ENCODE peak calls at places on chromosomes 13 and 19, in nine cellular contexts. O is choroid plexus epithelial cell, G is ascending aorta, W is ovary, C is LNCaP clone FGC, U is fibroblast of mammary gland, P is brain microvascular endothelial cell, S is lower lobe of right lung, Y is cardiac fibroblast. L is an unnamed sample.

GRCh38 chr13:26186995-26187394 is 35.1 kb downstream of the RNF6 start:
- DNase-seq in O (no peak), G (no peak), W (no peak), C (no peak), U (no peak), P (no peak), S (no peak), Y (no peak), L (no peak)

GRCh38 chr13:63680704-63681103 is 2265.1 kb upstream of the PCDH20 start:
- DNase-seq in O (no peak), G (no peak), W (no peak), C (no peak), U (no peak), P (no peak), S (no peak), Y (no peak), L (no peak)

GRCh38 chr13:114224201-114224600 is 10.5 kb upstream of the CDC16 start:
- DNase-seq in O (no peak), G (no peak), W (no peak), C (no peak), U (no peak), P (no peak), S (no peak), Y (no peak), L (no peak)

GRCh38 chr13:40682449-40683240 is 16.2 kb upstream of the FOXO1 start:
- DNase-seq in O (peak; percentile 56), G (no peak), W (no peak), C (no peak), U (peak; percentile 49), P (no peak), S (no peak), Y (peak; percentile 52), L (peak; percentile 60)

GRCh38 chr19:47275866-47276461 is 1.3 kb downstream of the INAFM1 start:
- DNase-seq in O (peak; percentile 53), G (peak; percentile 80), W (peak; percentile 73), C (no peak), U (peak; percentile 87), P (peak; percentile 55), S (peak; percentile 51), Y (peak; percentile 64), L (peak; percentile 56)

GRCh38 chr13:69524459-69525155 is 583.0 kb upstream of the ATXN8OS start:
- DNase-seq in O (peak; percentile 14), G (no peak), W (no peak), C (no peak), U (no peak), P (no peak), S (no peak), Y (no peak), L (peak; percentile 17)

GRCh38 chr13:98451676-98452105 is 125.2 kb downstream of the STK24 start:
- DNase-seq in O (peak; percentile 75), G (peak; percentile 84), W (peak; percentile 66), C (no peak), U (peak; percentile 39), P (peak; percentile 84), S (no peak), Y (peak; percentile 34), L (peak; percentile 91)

GRCh38 chr13:102141625-102142472 is 260.0 kb downstream of the FGF14 start:
- DNase-seq in O (peak; percentile 60), G (no peak), W (no peak), C (no peak), U (peak; percentile 59), P (no peak), S (no peak), Y (peak; percentile 34), L (peak; percentile 46)

GRCh38 chr13:41613471-41613870 is 156.1 kb downstream of the RGCC start:
- DNase-seq in O (no peak), G (no peak), W (no peak), C (no peak), U (no peak), P (no peak), S (no peak), Y (no peak), L (no peak)

GRCh38 chr13:41700790-41701310 is 243.5 kb downstream of the RGCC start:
- DNase-seq in O (peak; percentile 63), G (no peak), W (no peak), C (peak; percentile 85), U (peak; percentile 79), P (peak; percentile 28), S (no peak), Y (peak; percentile 78), L (peak; percentile 81)

GRCh38 chr19:41870401-41870873 is 6.6 kb upstream of the CD79A start:
- DNase-seq in O (peak; percentile 30), G (no peak), W (no peak), C (no peak), U (peak; percentile 74), P (peak; percentile 38), S (no peak), Y (peak; percentile 70), L (peak; percentile 24)

GRCh38 chr19:2524840-2525723 is 49.2 kb downstream of the GADD45B start:
- DNase-seq in O (peak; percentile 60), G (peak; percentile 86), W (no peak), C (no peak), U (peak; percentile 87), P (peak; percentile 82), S (no peak), Y (no peak), L (peak; percentile 76)

GRCh38 chr13:113008841-113009240 is 39.8 kb downstream of the MCF2L start:
- DNase-seq in O (no peak), G (no peak), W (no peak), C (no peak), U (no peak), P (no peak), S (no peak), Y (no peak), L (no peak)

GRCh38 chr13:25253702-25254101 is 33.6 kb downstream of the MTMR6 start:
- DNase-seq in O (peak; percentile 12), G (no peak), W (no peak), C (no peak), U (peak; percentile 23), P (no peak), S (no peak), Y (peak; percentile 6), L (no peak)

GRCh38 chr13:90420683-90421082 is 926.8 kb upstream of the MIR17HG start:
- DNase-seq in O (peak; percentile 48), G (no peak), W (no peak), C (no peak), U (peak; percentile 30), P (no peak), S (no peak), Y (peak; percentile 16), L (no peak)

GRCh38 chr13:73326215-73326558 is 267.4 kb downstream of the KLF5 start:
- DNase-seq in O (no peak), G (no peak), W (no peak), C (no peak), U (no peak), P (no peak), S (no peak), Y (no peak), L (no peak)

GRCh38 chr13:80276371-80277289 is 64.3 kb downstream of the SPRY2 start:
- DNase-seq in O (peak; percentile 9), G (no peak), W (no peak), C (no peak), U (peak; percentile 7), P (no peak), S (no peak), Y (peak; percentile 34), L (peak; percentile 23)

GRCh38 chr19:45488708-45489107 is 8.1 kb downstream of the RTN2 start:
- DNase-seq in O (no peak), G (no peak), W (no peak), C (no peak), U (no peak), P (no peak), S (no peak), Y (no peak), L (no peak)
- H3K4me3 ChIP-seq in O (no peak overlapping the region), G (no peak overlapping the region), W (no peak overlapping the region), C (no peak overlapping the region), U (no peak overlapping the region), P (no peak overlapping the region), S (no peak overlapping the region), Y (no peak overlapping the region), L (no peak overlapping the region)

GRCh38 chr19:34618410-34618809 is 58.5 kb downstream of the SCGB2B2 start:
- DNase-seq in O (no peak), G (no peak), W (no peak), C (no peak), U (no peak), P (no peak), S (no peak), Y (no peak), L (no peak)
- TF ChIP-seq CTCF in O (no peak), G (no peak), W (no peak), C (no peak), U (no peak), P (no peak), S (no peak), Y (no peak), L (no peak)

GRCh38 chr19:38306236-38306635 is 2.2 kb downstream of the C19orf33 start:
- DNase-seq in O (no peak), G (no peak), W (no peak), C (no peak), U (no peak), P (no peak), S (no peak), Y (no peak), L (no peak)

GRCh38 chr19:38303517-38304351 is at the start of gene C19orf33:
- DNase-seq in O (no peak), G (no peak), W (no peak), C (no peak), U (no peak), P (no peak), S (peak; percentile 88), Y (peak; percentile 25), L (peak; percentile 17)

GRCh38 chr19:38307076-38307475 is 3.0 kb downstream of the C19orf33 start:
- DNase-seq in O (no peak), G (no peak), W (no peak), C (no peak), U (no peak), P (no peak), S (no peak), Y (no peak), L (no peak)

GRCh38 chr19:38304352-38304865 is 358 bp downstream of the C19orf33 start:
- DNase-seq in O (no peak), G (no peak), W (no peak), C (no peak), U (no peak), P (no peak), S (no peak), Y (no peak), L (no peak)

DNA sequence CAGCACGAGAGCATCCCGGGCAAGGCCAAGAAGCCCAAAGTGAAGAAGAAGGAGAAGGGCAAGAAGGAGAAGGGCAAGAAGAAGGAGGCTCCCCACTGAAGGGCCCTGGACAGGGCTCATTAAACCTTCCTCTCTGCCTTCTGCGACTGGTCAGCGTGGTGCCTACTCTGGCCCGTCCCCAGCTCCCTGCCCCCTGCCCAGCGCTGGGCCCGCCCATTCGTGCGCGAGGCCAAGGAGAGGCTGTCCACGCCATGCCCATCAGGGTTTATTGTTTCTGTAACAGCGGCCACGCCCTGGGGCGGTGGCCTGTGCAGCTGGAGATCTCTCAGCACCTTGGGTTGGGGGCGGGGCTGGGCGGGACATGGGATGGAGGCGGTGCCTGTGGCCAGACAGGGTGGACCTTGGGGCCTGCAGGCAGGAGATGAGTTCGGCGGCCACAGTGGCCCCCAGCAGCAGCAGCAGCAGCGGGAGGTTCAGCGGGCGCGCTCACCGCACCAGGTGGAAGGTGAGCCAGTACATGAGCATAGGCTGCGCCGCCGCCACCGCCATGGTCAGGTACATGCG is 897 bp downstream of the C19orf33 start:
- DNase-seq in O (no peak), G (no peak), W (peak; percentile 53), C (peak; percentile 81), U (no peak), P (no peak), S (peak; percentile 91), Y (peak; percentile 59), L (peak; percentile 61)
- H3K4me3 ChIP-seq in O (no peak overlapping the region), G (no peak overlapping the region), W (no peak overlapping the region), C (no peak overlapping the region), U (no peak overlapping the region), P (no peak overlapping the region), S (peak overlapping the region; percentile 53), Y (no peak overlapping the region), L (no peak overlapping the region)

GRCh38 chr19:43651758-43652545 is 12.3 kb upstream of the CADM4 start:
- DNase-seq in O (peak; percentile 84), G (no peak), W (peak; percentile 64), C (no peak), U (peak; percentile 66), P (peak; percentile 48), S (no peak), Y (peak; percentile 79), L (peak; percentile 62)
- TF ChIP-seq CTCF in O (peak; percentile 91), G (peak; percentile 49), W (peak; percentile 62), C (peak; percentile 57), U (peak; percentile 78), P (peak; percentile 89), S (peak; percentile 76), Y (peak; percentile 76), L (peak; percentile 85)